ENCODE peak calls at places on chromosomes 16 and 17, in ten cellular contexts. T is stimulated activated CD8-positive, alpha-beta memory T cell treated with anti-CD3 and anti-CD28 coated beads, Interleukin-7, amount 100 ng/mL, for 1 hour; S is foreskin fibroblast; A is adipocyte; G is CMK; F is CD8-positive, alpha-beta T cell; H is NCI-H1105 treated with DMSO at 0.1 percent for 48 hours; Z is naive thymus-derived CD4-positive, alpha-beta T cell; B is IMR-90; C is COR-L47. Q is an unnamed sample.

GRCh38 chr17:70608193-70608592 is 438.9 kb downstream of the KCNJ2 start:
- DNase-seq in T (no peak), S (no peak), A (no peak), G (no peak), F (no peak), H (no peak), Z (no peak), B (no peak), C (no peak), Q (no peak)

GRCh38 chr17:29241015-29241963 is 5.4 kb upstream of the CRYBA1 start:
- DNase-seq in T (no peak), S (peak), A (peak), G (no peak), F (no peak), H (no peak), Z (no peak), B (peak), C (no peak), Q (no peak)

GRCh38 chr17:33564146-33564545 is 271.1 kb upstream of the ASIC2 start:
- DNase-seq in T (no peak), S (no peak), A (no peak), G (no peak), F (no peak), H (no peak), Z (no peak), B (no peak), C (no peak), Q (no peak)

GRCh38 chr17:80026359-80027042 is 9.2 kb downstream of the TBC1D16 start:
- DNase-seq in T (no peak), S (no peak), A (no peak), G (no peak), F (no peak), H (no peak), Z (no peak), B (no peak), C (peak), Q (peak)

GRCh38 chr16:87070657-87071056 is 246.5 kb downstream of the C16orf95 start:
- DNase-seq in T (no peak), S (no peak), A (no peak), G (no peak), F (no peak), H (no peak), Z (no peak), B (no peak), C (no peak), Q (no peak)

GRCh38 chr16:28482026-28482425 is 9.8 kb downstream of the CLN3 start:
- DNase-seq in T (no peak), S (no peak), A (no peak), G (no peak), F (no peak), H (no peak), Z (no peak), B (no peak), C (no peak), Q (no peak)

GRCh38 chr16:67664258-67664657 is 2.3 kb downstream of the ENKD1 start:
- DNase-seq in T (no peak), S (no peak), A (no peak), G (no peak), F (no peak), H (no peak), Z (no peak), B (no peak), C (no peak), Q (no peak)

GRCh38 chr17:1951920-1952319 is 73.2 kb downstream of the RTN4RL1 start:
- DNase-seq in T (no peak), S (no peak), A (no peak), G (no peak), F (no peak), H (no peak), Z (no peak), B (no peak), C (no peak), Q (no peak)

GRCh38 chr17:31388770-31389672 is 2.5 kb upstream of the RAB11FIP4 start:
- DNase-seq in T (peak), S (peak), A (peak), G (no peak), F (peak), H (peak), Z (peak), B (no peak), C (peak), Q (no peak)

GRCh38 chr16:53626816-53627215 is 76.8 kb downstream of the RPGRIP1L start:
- DNase-seq in T (no peak), S (no peak), A (peak), G (no peak), F (no peak), H (peak), Z (no peak), B (no peak), C (no peak), Q (no peak)

GRCh38 chr16:72722552-72722951 is 325.4 kb downstream of the ZFHX3 start:
- DNase-seq in T (no peak), S (no peak), A (no peak), G (no peak), F (no peak), H (no peak), Z (no peak), B (no peak), C (peak), Q (peak)

GRCh38 chr17:81419333-81419885 is 24.2 kb downstream of the BAHCC1 start:
- DNase-seq in T (no peak), S (peak), A (peak), G (no peak), F (no peak), H (peak), Z (no peak), B (peak), C (peak), Q (peak)

GRCh38 chr16:67995423-67995822 is 3.9 kb downstream of the DPEP2 start:
- DNase-seq in T (no peak), S (peak), A (no peak), G (no peak), F (no peak), H (no peak), Z (no peak), B (no peak), C (no peak), Q (no peak)

GRCh38 chr16:31215287-31216115 is 1.4 kb downstream of the PYDC1 start:
- DNase-seq in T (no peak), S (peak), A (peak), G (no peak), F (no peak), H (peak), Z (no peak), B (peak), C (peak), Q (no peak)

GRCh38 chr16:56632160-56632847 is at the start of gene MT1M:
- DNase-seq in T (no peak), S (peak), A (no peak), G (no peak), F (no peak), H (no peak), Z (no peak), B (no peak), C (no peak), Q (no peak)

GRCh38 chr16:50478021-50478772 is 70.0 kb upstream of the NKD1 start:
- DNase-seq in T (no peak), S (no peak), A (peak), G (no peak), F (no peak), H (peak), Z (no peak), B (no peak), C (no peak), Q (no peak)

GRCh38 chr17:3485481-3486068 is 9.8 kb downstream of the ASPA start:
- DNase-seq in T (no peak), S (no peak), A (no peak), G (no peak), F (no peak), H (no peak), Z (no peak), B (no peak), C (no peak), Q (no peak)

GRCh38 chr16:53944026-53944425 is 240.1 kb downstream of the FTO start:
- DNase-seq in T (no peak), S (peak), A (no peak), G (no peak), F (no peak), H (no peak), Z (no peak), B (peak), C (no peak), Q (no peak)

GRCh38 chr17:65039349-65039988 is 17.1 kb downstream of the GNA13 start:
- DNase-seq in T (peak), S (no peak), A (no peak), G (no peak), F (peak), H (no peak), Z (peak), B (no peak), C (no peak), Q (no peak)

GRCh38 chr16:86718118-86718517 is 139.8 kb downstream of the FOXL1 start:
- DNase-seq in T (no peak), S (no peak), A (no peak), G (no peak), F (no peak), H (no peak), Z (no peak), B (peak), C (no peak), Q (no peak)

GRCh38 chr17:82775033-82775823 is 23.4 kb downstream of the TBCD start:
- DNase-seq in T (no peak), S (peak), A (peak), G (no peak), F (peak), H (peak), Z (no peak), B (no peak), C (peak), Q (peak)

GRCh38 chr17:78407387-78407990 is 29.0 kb downstream of the PGS1 start:
- DNase-seq in T (no peak), S (no peak), A (no peak), G (no peak), F (no peak), H (no peak), Z (no peak), B (peak), C (no peak), Q (no peak)

GRCh38 chr16:46972429-46972970 is 974 bp downstream of the DNAJA2 start:
- DNase-seq in T (no peak), S (peak), A (peak), G (no peak), F (no peak), H (peak), Z (peak), B (peak), C (peak), Q (peak)

GRCh38 chr17:13106171-13106570 is 88.3 kb upstream of the ELAC2 start:
- DNase-seq in T (no peak), S (no peak), A (no peak), G (no peak), F (no peak), H (no peak), Z (no peak), B (no peak), C (no peak), Q (peak)

GRCh38 chr17:22217135-22217534 is 524.8 kb downstream of the KCNJ18 start:
- DNase-seq in T (no peak), S (no peak), A (no peak), G (no peak), F (no peak), H (no peak), Z (no peak), B (no peak), C (no peak), Q (no peak)

GRCh38 chr17:2863204-2863603 is 67.0 kb downstream of the RAP1GAP2 start:
- DNase-seq in T (no peak), S (no peak), A (no peak), G (no peak), F (no peak), H (no peak), Z (no peak), B (no peak), C (no peak), Q (no peak)

GRCh38 chr16:19881783-19882182 is 2.9 kb downstream of the GPRC5B start:
- DNase-seq in T (no peak), S (no peak), A (no peak), G (no peak), F (no peak), H (no peak), Z (no peak), B (no peak), C (no peak), Q (no peak)

GRCh38 chr17:34300652-34301390 is 15.3 kb downstream of the CCL11 start:
- DNase-seq in T (no peak), S (peak), A (peak), G (no peak), F (no peak), H (no peak), Z (no peak), B (peak), C (no peak), Q (no peak)

GRCh38 chr16:8885674-8886592 is 3.8 kb downstream of the LITAFD start:
- DNase-seq in T (no peak), S (peak), A (peak), G (no peak), F (no peak), H (peak), Z (no peak), B (peak), C (no peak), Q (no peak)

GRCh38 chr17:83125515-83126274 is 46.3 kb downstream of the METRNL start:
- DNase-seq in T (no peak), S (no peak), A (no peak), G (no peak), F (no peak), H (peak), Z (peak), B (no peak), C (no peak), Q (no peak)

Q was measured in NCI-H2081.